ENCODE peak calls at places on chromosomes 6 and 20, in nine cellular contexts. One of them, this sample, is unnamed.

GRCh38 chr6:12422848-12423247 is 132.7 kb downstream of the EDN1 start:
- DNase-seq in NCI-H1694 treated with DMSO at 0.1 percent for 48 hours: no peak
- DNase-seq in activated gamma-delta T cell: no peak
- DNase-seq in lower lobe of right lung: no peak
- DNase-seq in cardiac muscle cell: no peak
- DNase-seq in activated T-cell treated with anti-CD3 and anti-CD28 coated beads for 24 hours: no peak
- DNase-seq in body of pancreas: no peak
- DNase-seq in ascending aorta: peak
- DNase-seq in upper lobe of right lung: no peak
- DNase-seq in this sample: peak

GRCh38 chr6:109308018-109308492 is 74.2 kb downstream of the CD164 start:
- DNase-seq in body of pancreas: peak
- DNase-seq in ascending aorta: peak
- DNase-seq in activated T-cell treated with anti-CD3 and anti-CD28 coated beads for 24 hours: peak
- DNase-seq in cardiac muscle cell: peak
- DNase-seq in lower lobe of right lung: peak
- DNase-seq in upper lobe of right lung: no peak
- DNase-seq in activated gamma-delta T cell: no peak
- DNase-seq in NCI-H1694 treated with DMSO at 0.1 percent for 48 hours: no peak
- DNase-seq in this sample: no peak

GRCh38 chr6:113362542-113363430 is 494.4 kb upstream of the MARCKS start:
- DNase-seq in upper lobe of right lung: no peak
- DNase-seq in ascending aorta: no peak
- DNase-seq in cardiac muscle cell: peak
- DNase-seq in activated T-cell treated with anti-CD3 and anti-CD28 coated beads for 24 hours: no peak
- DNase-seq in lower lobe of right lung: no peak
- DNase-seq in NCI-H1694 treated with DMSO at 0.1 percent for 48 hours: no peak
- DNase-seq in activated gamma-delta T cell: no peak
- DNase-seq in body of pancreas: no peak
- DNase-seq in this sample: no peak

GRCh38 chr6:168648240-168648639 is 207.3 kb downstream of the SMOC2 start:
- DNase-seq in body of pancreas: peak
- DNase-seq in cardiac muscle cell: no peak
- DNase-seq in activated T-cell treated with anti-CD3 and anti-CD28 coated beads for 24 hours: no peak
- DNase-seq in activated gamma-delta T cell: no peak
- DNase-seq in NCI-H1694 treated with DMSO at 0.1 percent for 48 hours: no peak
- DNase-seq in lower lobe of right lung: peak
- DNase-seq in ascending aorta: no peak
- DNase-seq in upper lobe of right lung: peak
- DNase-seq in this sample: no peak

GRCh38 chr6:56689114-56689513 is 46.4 kb upstream of the DST start:
- DNase-seq in lower lobe of right lung: no peak
- DNase-seq in activated T-cell treated with anti-CD3 and anti-CD28 coated beads for 24 hours: no peak
- DNase-seq in cardiac muscle cell: no peak
- DNase-seq in activated gamma-delta T cell: no peak
- DNase-seq in ascending aorta: no peak
- DNase-seq in NCI-H1694 treated with DMSO at 0.1 percent for 48 hours: no peak
- DNase-seq in body of pancreas: no peak
- DNase-seq in upper lobe of right lung: no peak
- DNase-seq in this sample: no peak

GRCh38 chr6:37906121-37906520 is 86.6 kb downstream of the ZFAND3 start:
- DNase-seq in lower lobe of right lung: no peak
- DNase-seq in activated T-cell treated with anti-CD3 and anti-CD28 coated beads for 24 hours: no peak
- DNase-seq in cardiac muscle cell: no peak
- DNase-seq in body of pancreas: no peak
- DNase-seq in ascending aorta: no peak
- DNase-seq in upper lobe of right lung: no peak
- DNase-seq in NCI-H1694 treated with DMSO at 0.1 percent for 48 hours: no peak
- DNase-seq in activated gamma-delta T cell: no peak
- DNase-seq in this sample: no peak

GRCh38 chr6:151658091-151658490 is 149.4 kb upstream of the ESR1 start:
- DNase-seq in body of pancreas: no peak
- DNase-seq in lower lobe of right lung: no peak
- DNase-seq in NCI-H1694 treated with DMSO at 0.1 percent for 48 hours: no peak
- DNase-seq in upper lobe of right lung: no peak
- DNase-seq in activated gamma-delta T cell: no peak
- DNase-seq in activated T-cell treated with anti-CD3 and anti-CD28 coated beads for 24 hours: no peak
- DNase-seq in ascending aorta: no peak
- DNase-seq in cardiac muscle cell: no peak
- DNase-seq in this sample: no peak

GRCh38 chr6:169165031-169165430 is 88.6 kb downstream of the THBS2 start:
- DNase-seq in NCI-H1694 treated with DMSO at 0.1 percent for 48 hours: no peak
- DNase-seq in ascending aorta: no peak
- DNase-seq in activated T-cell treated with anti-CD3 and anti-CD28 coated beads for 24 hours: no peak
- DNase-seq in body of pancreas: no peak
- DNase-seq in activated gamma-delta T cell: no peak
- DNase-seq in lower lobe of right lung: no peak
- DNase-seq in cardiac muscle cell: no peak
- DNase-seq in upper lobe of right lung: no peak
- DNase-seq in this sample: no peak

GRCh38 chr6:168370310-168370991 is 50.9 kb upstream of the DACT2 start:
- DNase-seq in activated T-cell treated with anti-CD3 and anti-CD28 coated beads for 24 hours: peak
- DNase-seq in body of pancreas: peak
- DNase-seq in NCI-H1694 treated with DMSO at 0.1 percent for 48 hours: no peak
- DNase-seq in ascending aorta: peak
- DNase-seq in activated gamma-delta T cell: peak
- DNase-seq in upper lobe of right lung: peak
- DNase-seq in lower lobe of right lung: peak
- DNase-seq in cardiac muscle cell: peak
- DNase-seq in this sample: peak

GRCh38 chr6:37059344-37060194 is 54.1 kb downstream of the FGD2 start:
- DNase-seq in ascending aorta: peak
- DNase-seq in body of pancreas: peak
- DNase-seq in lower lobe of right lung: peak
- DNase-seq in cardiac muscle cell: peak
- DNase-seq in upper lobe of right lung: peak
- DNase-seq in NCI-H1694 treated with DMSO at 0.1 percent for 48 hours: no peak
- DNase-seq in activated gamma-delta T cell: no peak
- DNase-seq in activated T-cell treated with anti-CD3 and anti-CD28 coated beads for 24 hours: no peak
- DNase-seq in this sample: peak

GRCh38 chr6:156719395-156719719 is 57.8 kb upstream of the ARID1B start:
- DNase-seq in upper lobe of right lung: no peak
- DNase-seq in cardiac muscle cell: no peak
- DNase-seq in activated gamma-delta T cell: no peak
- DNase-seq in NCI-H1694 treated with DMSO at 0.1 percent for 48 hours: no peak
- DNase-seq in body of pancreas: no peak
- DNase-seq in ascending aorta: peak
- DNase-seq in activated T-cell treated with anti-CD3 and anti-CD28 coated beads for 24 hours: no peak
- DNase-seq in lower lobe of right lung: no peak
- DNase-seq in this sample: peak

GRCh38 chr20:59580991-59581401 is 23.3 kb upstream of the PHACTR3 start:
- DNase-seq in ascending aorta: no peak
- DNase-seq in body of pancreas: no peak
- DNase-seq in upper lobe of right lung: peak
- DNase-seq in activated T-cell treated with anti-CD3 and anti-CD28 coated beads for 24 hours: no peak
- DNase-seq in cardiac muscle cell: no peak
- DNase-seq in NCI-H1694 treated with DMSO at 0.1 percent for 48 hours: no peak
- DNase-seq in lower lobe of right lung: no peak
- DNase-seq in activated gamma-delta T cell: no peak
- DNase-seq in this sample: no peak

GRCh38 chr6:36837686-36838085 is 1.6 kb downstream of the CPNE5 start:
- DNase-seq in body of pancreas: no peak
- DNase-seq in upper lobe of right lung: no peak
- DNase-seq in cardiac muscle cell: no peak
- DNase-seq in NCI-H1694 treated with DMSO at 0.1 percent for 48 hours: no peak
- DNase-seq in ascending aorta: no peak
- DNase-seq in activated gamma-delta T cell: no peak
- DNase-seq in activated T-cell treated with anti-CD3 and anti-CD28 coated beads for 24 hours: no peak
- DNase-seq in lower lobe of right lung: no peak
- DNase-seq in this sample: no peak

GRCh38 chr6:167647333-167647732 is 179.4 kb upstream of the AFDN start:
- DNase-seq in lower lobe of right lung: no peak
- DNase-seq in activated gamma-delta T cell: no peak
- DNase-seq in body of pancreas: no peak
- DNase-seq in ascending aorta: no peak
- DNase-seq in cardiac muscle cell: peak
- DNase-seq in NCI-H1694 treated with DMSO at 0.1 percent for 48 hours: no peak
- DNase-seq in upper lobe of right lung: no peak
- DNase-seq in activated T-cell treated with anti-CD3 and anti-CD28 coated beads for 24 hours: no peak
- DNase-seq in this sample: no peak

GRCh38 chr6:131317516-131317915 is 182.2 kb downstream of the AKAP7 start:
- DNase-seq in NCI-H1694 treated with DMSO at 0.1 percent for 48 hours: no peak
- DNase-seq in body of pancreas: no peak
- DNase-seq in ascending aorta: no peak
- DNase-seq in cardiac muscle cell: peak
- DNase-seq in upper lobe of right lung: no peak
- DNase-seq in lower lobe of right lung: no peak
- DNase-seq in activated T-cell treated with anti-CD3 and anti-CD28 coated beads for 24 hours: no peak
- DNase-seq in activated gamma-delta T cell: no peak
- DNase-seq in this sample: no peak

GRCh38 chr6:42925248-42925857 is 3.9 kb upstream of the CNPY3 start:
- DNase-seq in cardiac muscle cell: no peak
- DNase-seq in ascending aorta: no peak
- DNase-seq in activated gamma-delta T cell: no peak
- DNase-seq in activated T-cell treated with anti-CD3 and anti-CD28 coated beads for 24 hours: no peak
- DNase-seq in lower lobe of right lung: no peak
- DNase-seq in upper lobe of right lung: no peak
- DNase-seq in NCI-H1694 treated with DMSO at 0.1 percent for 48 hours: no peak
- DNase-seq in body of pancreas: no peak
- DNase-seq in this sample: peak

GRCh38 chr6:91704531-91704930 is 1117.7 kb upstream of the MAP3K7 start:
- DNase-seq in body of pancreas: no peak
- DNase-seq in upper lobe of right lung: no peak
- DNase-seq in cardiac muscle cell: no peak
- DNase-seq in activated T-cell treated with anti-CD3 and anti-CD28 coated beads for 24 hours: no peak
- DNase-seq in activated gamma-delta T cell: no peak
- DNase-seq in lower lobe of right lung: no peak
- DNase-seq in NCI-H1694 treated with DMSO at 0.1 percent for 48 hours: no peak
- DNase-seq in ascending aorta: no peak
- DNase-seq in this sample: no peak

GRCh38 chr6:139474145-139475108 is 100.0 kb upstream of the CITED2 start:
- DNase-seq in ascending aorta: no peak
- DNase-seq in lower lobe of right lung: no peak
- DNase-seq in upper lobe of right lung: no peak
- DNase-seq in cardiac muscle cell: peak
- DNase-seq in activated gamma-delta T cell: no peak
- DNase-seq in body of pancreas: peak
- DNase-seq in NCI-H1694 treated with DMSO at 0.1 percent for 48 hours: peak
- DNase-seq in activated T-cell treated with anti-CD3 and anti-CD28 coated beads for 24 hours: no peak
- DNase-seq in this sample: no peak

GRCh38 chr6:63475707-63476106 is 96.6 kb upstream of the LOC128125822 start:
- DNase-seq in body of pancreas: no peak
- DNase-seq in activated gamma-delta T cell: no peak
- DNase-seq in activated T-cell treated with anti-CD3 and anti-CD28 coated beads for 24 hours: no peak
- DNase-seq in NCI-H1694 treated with DMSO at 0.1 percent for 48 hours: no peak
- DNase-seq in upper lobe of right lung: no peak
- DNase-seq in cardiac muscle cell: no peak
- DNase-seq in lower lobe of right lung: no peak
- DNase-seq in ascending aorta: no peak
- DNase-seq in this sample: no peak

GRCh38 chr20:14470231-14470894 is 133.0 kb upstream of the FLRT3 start:
- DNase-seq in upper lobe of right lung: no peak
- DNase-seq in NCI-H1694 treated with DMSO at 0.1 percent for 48 hours: no peak
- DNase-seq in body of pancreas: peak
- DNase-seq in cardiac muscle cell: no peak
- DNase-seq in activated gamma-delta T cell: no peak
- DNase-seq in lower lobe of right lung: no peak
- DNase-seq in activated T-cell treated with anti-CD3 and anti-CD28 coated beads for 24 hours: no peak
- DNase-seq in ascending aorta: no peak
- DNase-seq in this sample: peak

GRCh38 chr20:21018576-21018975 is 87.6 kb downstream of the LINC00237 start:
- DNase-seq in ascending aorta: no peak
- DNase-seq in NCI-H1694 treated with DMSO at 0.1 percent for 48 hours: no peak
- DNase-seq in cardiac muscle cell: no peak
- DNase-seq in activated T-cell treated with anti-CD3 and anti-CD28 coated beads for 24 hours: no peak
- DNase-seq in lower lobe of right lung: no peak
- DNase-seq in body of pancreas: no peak
- DNase-seq in upper lobe of right lung: no peak
- DNase-seq in activated gamma-delta T cell: no peak
- DNase-seq in this sample: no peak

GRCh38 chr6:151661509-151661908 is 146.0 kb upstream of the ESR1 start:
- DNase-seq in upper lobe of right lung: no peak
- DNase-seq in ascending aorta: no peak
- DNase-seq in activated T-cell treated with anti-CD3 and anti-CD28 coated beads for 24 hours: no peak
- DNase-seq in activated gamma-delta T cell: no peak
- DNase-seq in body of pancreas: no peak
- DNase-seq in NCI-H1694 treated with DMSO at 0.1 percent for 48 hours: no peak
- DNase-seq in cardiac muscle cell: no peak
- DNase-seq in lower lobe of right lung: no peak
- DNase-seq in this sample: no peak